ENCODE peak calls at places on chromosomes 5 and 9, in ten cellular contexts. One of them, this sample, is unnamed.

GRCh38 chr5:160649304-160649703 is 202.7 kb downstream of the ATP10B start:
- DNase-seq in lung: no peak
- DNase-seq in psoas muscle: no peak
- DNase-seq in thyroid gland: peak; percentile 26
- DNase-seq in IMR-90: no peak
- DNase-seq in mucosa of descending colon: no peak
- DNase-seq in CD8-positive, alpha-beta memory T cell: no peak
- DNase-seq in HCT116: no peak
- DNase-seq in right cardiac atrium: no peak
- DNase-seq in right atrium auricular region: no peak
- DNase-seq in this sample: no peak

GRCh38 chr9:135522931-135523330 is 1.7 kb downstream of the LCN1 start:
- DNase-seq in thyroid gland: no peak
- DNase-seq in right atrium auricular region: no peak
- DNase-seq in right cardiac atrium: no peak
- DNase-seq in CD8-positive, alpha-beta memory T cell: no peak
- DNase-seq in IMR-90: no peak
- DNase-seq in HCT116: no peak
- DNase-seq in psoas muscle: no peak
- DNase-seq in mucosa of descending colon: no peak
- DNase-seq in lung: no peak
- DNase-seq in this sample: no peak

GRCh38 chr5:180652771-180653170 is 3.4 kb upstream of the FLT4 start:
- DNase-seq in IMR-90: no peak
- DNase-seq in psoas muscle: no peak
- DNase-seq in HCT116: no peak
- DNase-seq in mucosa of descending colon: no peak
- DNase-seq in CD8-positive, alpha-beta memory T cell: no peak
- DNase-seq in right cardiac atrium: no peak
- DNase-seq in lung: no peak
- DNase-seq in right atrium auricular region: no peak
- DNase-seq in thyroid gland: no peak
- DNase-seq in this sample: no peak

GRCh38 chr5:22471154-22471553 is 382.0 kb downstream of the CDH12 start:
- DNase-seq in right cardiac atrium: no peak
- DNase-seq in thyroid gland: no peak
- DNase-seq in psoas muscle: no peak
- DNase-seq in HCT116: no peak
- DNase-seq in mucosa of descending colon: no peak
- DNase-seq in right atrium auricular region: no peak
- DNase-seq in IMR-90: no peak
- DNase-seq in lung: no peak
- DNase-seq in CD8-positive, alpha-beta memory T cell: no peak
- DNase-seq in this sample: no peak

GRCh38 chr5:118253401-118254061 is 734.8 kb downstream of the DTWD2 start:
- DNase-seq in HCT116: no peak
- DNase-seq in psoas muscle: no peak
- DNase-seq in lung: no peak
- DNase-seq in thyroid gland: no peak
- DNase-seq in mucosa of descending colon: no peak
- DNase-seq in CD8-positive, alpha-beta memory T cell: no peak
- DNase-seq in IMR-90: no peak
- DNase-seq in right atrium auricular region: no peak
- DNase-seq in right cardiac atrium: no peak
- DNase-seq in this sample: no peak

GRCh38 chr5:175617447-175617846 is 40.4 kb upstream of the HRH2 start:
- DNase-seq in mucosa of descending colon: no peak
- DNase-seq in IMR-90: no peak
- DNase-seq in HCT116: no peak
- DNase-seq in psoas muscle: no peak
- DNase-seq in CD8-positive, alpha-beta memory T cell: no peak
- DNase-seq in right cardiac atrium: no peak
- DNase-seq in right atrium auricular region: no peak
- DNase-seq in thyroid gland: no peak
- DNase-seq in lung: no peak
- DNase-seq in this sample: no peak

GRCh38 chr5:149616727-149617284 is 35.5 kb downstream of the ARHGEF37 start:
- DNase-seq in right cardiac atrium: no peak
- DNase-seq in psoas muscle: no peak
- DNase-seq in IMR-90: no peak
- DNase-seq in right atrium auricular region: no peak
- DNase-seq in mucosa of descending colon: no peak
- DNase-seq in CD8-positive, alpha-beta memory T cell: no peak
- DNase-seq in lung: no peak
- DNase-seq in HCT116: no peak
- DNase-seq in thyroid gland: no peak
- DNase-seq in this sample: no peak

GRCh38 chr9:38106488-38106887 is 37.5 kb upstream of the SHB start:
- DNase-seq in psoas muscle: no peak
- DNase-seq in thyroid gland: no peak
- DNase-seq in IMR-90: no peak
- DNase-seq in HCT116: no peak
- DNase-seq in CD8-positive, alpha-beta memory T cell: no peak
- DNase-seq in mucosa of descending colon: no peak
- DNase-seq in right cardiac atrium: no peak
- DNase-seq in right atrium auricular region: no peak
- DNase-seq in lung: no peak
- DNase-seq in this sample: no peak

GRCh38 chr5:3893975-3894374 is 298.3 kb downstream of the IRX1 start:
- DNase-seq in psoas muscle: no peak
- DNase-seq in lung: no peak
- DNase-seq in mucosa of descending colon: no peak
- DNase-seq in right cardiac atrium: no peak
- DNase-seq in IMR-90: no peak
- DNase-seq in thyroid gland: no peak
- DNase-seq in HCT116: no peak
- DNase-seq in CD8-positive, alpha-beta memory T cell: no peak
- DNase-seq in right atrium auricular region: no peak
- DNase-seq in this sample: no peak

DNA sequence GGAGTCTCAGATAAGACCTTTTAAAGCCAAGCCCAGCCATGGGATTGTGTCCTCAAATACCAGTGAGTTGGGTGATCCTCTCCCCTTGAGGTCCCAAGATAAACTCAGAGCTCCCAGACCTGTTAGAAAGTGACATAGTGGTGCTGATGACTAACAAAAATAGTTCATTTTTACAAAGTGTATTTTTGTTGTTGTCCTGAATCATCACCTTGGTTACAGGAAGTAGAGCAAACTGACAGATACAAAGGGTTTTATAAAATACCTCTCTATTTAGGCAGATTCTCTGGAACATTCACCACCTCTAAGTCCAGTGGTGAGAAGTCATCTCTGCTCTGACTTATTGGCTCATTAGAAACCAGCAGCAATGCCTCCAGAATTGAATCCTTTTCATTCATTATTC is 259.3 kb downstream of the CEMIP2 start:
- DNase-seq in IMR-90: no peak
- DNase-seq in right atrium auricular region: no peak
- DNase-seq in mucosa of descending colon: no peak
- DNase-seq in lung: no peak
- DNase-seq in psoas muscle: no peak
- DNase-seq in thyroid gland: no peak
- DNase-seq in HCT116: no peak
- DNase-seq in CD8-positive, alpha-beta memory T cell: no peak
- DNase-seq in right cardiac atrium: no peak
- DNase-seq in this sample: peak; percentile 1
- H3K4me1 ChIP-seq in IMR-90: no peaks in the 10 kb centered on the region
- H3K4me1 ChIP-seq in right atrium auricular region: no peaks in the 10 kb centered on the region
- H3K4me1 ChIP-seq in mucosa of descending colon: no peaks in the 10 kb centered on the region
- H3K4me1 ChIP-seq in lung: no peaks in the 10 kb centered on the region
- H3K4me1 ChIP-seq in psoas muscle: no peaks in the 10 kb centered on the region
- H3K4me1 ChIP-seq in thyroid gland: no peaks in the 10 kb centered on the region
- H3K4me1 ChIP-seq in HCT116: no peaks in the 10 kb centered on the region
- H3K4me1 ChIP-seq in CD8-positive, alpha-beta memory T cell: no peaks in the 10 kb centered on the region
- H3K4me1 ChIP-seq in right cardiac atrium: no peaks in the 10 kb centered on the region
- H3K4me1 ChIP-seq in this sample: no peaks in the 10 kb centered on the region

DNA sequence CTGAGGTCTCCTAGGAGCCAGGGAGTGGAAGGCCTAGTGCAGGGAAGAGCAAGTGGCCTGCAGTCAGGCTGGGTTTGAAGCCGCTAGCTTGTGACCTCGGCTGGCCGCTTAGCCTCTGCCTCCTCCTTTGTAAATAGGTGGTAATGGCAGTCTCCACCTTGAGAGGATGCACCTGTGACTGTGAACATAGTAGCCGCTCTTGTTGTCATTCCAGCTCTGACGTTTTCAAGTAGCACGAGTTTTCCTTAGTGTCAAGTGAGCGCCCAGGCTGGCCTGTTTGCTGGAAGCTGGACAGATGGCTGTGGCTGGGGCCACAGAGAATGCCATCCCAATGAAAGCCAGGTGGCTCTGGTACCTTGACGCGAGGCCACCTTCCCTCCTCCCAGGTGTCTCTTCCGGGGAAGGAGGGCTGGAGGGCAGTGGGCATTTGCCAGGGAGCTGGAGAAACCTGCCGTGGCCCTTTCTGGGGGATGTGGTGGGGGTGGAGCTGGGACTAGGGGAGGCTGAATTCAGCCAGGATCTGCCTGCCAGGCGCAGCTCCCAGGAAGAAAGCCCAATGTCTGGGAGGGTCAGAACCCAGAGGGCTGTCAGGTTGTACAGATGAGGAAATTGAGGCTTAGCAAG is 2.5 kb downstream of the ASS1 start:
- DNase-seq in thyroid gland: peak; percentile 61
- DNase-seq in CD8-positive, alpha-beta memory T cell: no peak
- DNase-seq in mucosa of descending colon: no peak
- DNase-seq in lung: no peak
- DNase-seq in IMR-90: no peak
- DNase-seq in psoas muscle: no peak
- DNase-seq in right atrium auricular region: no peak
- DNase-seq in right cardiac atrium: peak; percentile 46
- DNase-seq in HCT116: no peak
- DNase-seq in this sample: no peak
- H3K4me3 ChIP-seq in thyroid gland: no peak overlapping the region
- H3K4me3 ChIP-seq in CD8-positive, alpha-beta memory T cell: no peak overlapping the region
- H3K4me3 ChIP-seq in mucosa of descending colon: no peak overlapping the region
- H3K4me3 ChIP-seq in lung: no peak overlapping the region
- H3K4me3 ChIP-seq in IMR-90: no peak overlapping the region
- H3K4me3 ChIP-seq in psoas muscle: peak overlapping the region; percentile 83
- H3K4me3 ChIP-seq in right atrium auricular region: peak overlapping the region; percentile 68
- H3K4me3 ChIP-seq in right cardiac atrium: no peak overlapping the region
- H3K4me3 ChIP-seq in HCT116: no peak overlapping the region
- H3K4me3 ChIP-seq in this sample: no peak overlapping the region

GRCh38 chr5:143677403-143677802 is 134.6 kb upstream of the HMHB1 start:
- DNase-seq in CD8-positive, alpha-beta memory T cell: no peak
- DNase-seq in mucosa of descending colon: no peak
- DNase-seq in HCT116: no peak
- DNase-seq in right cardiac atrium: no peak
- DNase-seq in lung: no peak
- DNase-seq in psoas muscle: no peak
- DNase-seq in right atrium auricular region: no peak
- DNase-seq in thyroid gland: no peak
- DNase-seq in IMR-90: no peak
- DNase-seq in this sample: no peak
- H3K9me3 ChIP-seq in CD8-positive, alpha-beta memory T cell: no peaks in the 10 kb centered on the region
- H3K9me3 ChIP-seq in mucosa of descending colon: no peaks in the 10 kb centered on the region
- H3K9me3 ChIP-seq in HCT116: no peaks in the 10 kb centered on the region
- H3K9me3 ChIP-seq in right cardiac atrium: no peaks in the 10 kb centered on the region
- H3K9me3 ChIP-seq in lung: no peaks in the 10 kb centered on the region
- H3K9me3 ChIP-seq in psoas muscle: no peaks in the 10 kb centered on the region
- H3K9me3 ChIP-seq in right atrium auricular region: no peaks in the 10 kb centered on the region
- H3K9me3 ChIP-seq in thyroid gland: no peaks in the 10 kb centered on the region
- H3K9me3 ChIP-seq in IMR-90: no peaks in the 10 kb centered on the region
- H3K9me3 ChIP-seq in this sample: no peaks in the 10 kb centered on the region

GRCh38 chr5:7878381-7878873 is 9.5 kb downstream of the MTRR start:
- DNase-seq in right atrium auricular region: no peak
- DNase-seq in mucosa of descending colon: no peak
- DNase-seq in CD8-positive, alpha-beta memory T cell: no peak
- DNase-seq in lung: no peak
- DNase-seq in psoas muscle: no peak
- DNase-seq in thyroid gland: no peak
- DNase-seq in IMR-90: peak; percentile 76
- DNase-seq in right cardiac atrium: no peak
- DNase-seq in HCT116: no peak
- DNase-seq in this sample: no peak
- H3K4me1 ChIP-seq in right atrium auricular region: peaks cover 4% of the 10 kb centered on the region
- H3K4me1 ChIP-seq in mucosa of descending colon: peaks cover 11% of the 10 kb centered on the region
- H3K4me1 ChIP-seq in CD8-positive, alpha-beta memory T cell: peaks cover 9% of the 10 kb centered on the region
- H3K4me1 ChIP-seq in lung: peaks cover 13% of the 10 kb centered on the region
- H3K4me1 ChIP-seq in psoas muscle: no peaks in the 10 kb centered on the region
- H3K4me1 ChIP-seq in thyroid gland: peaks cover 19% of the 10 kb centered on the region
- H3K4me1 ChIP-seq in IMR-90: peaks cover 8% of the 10 kb centered on the region
- H3K4me1 ChIP-seq in right cardiac atrium: no peaks in the 10 kb centered on the region
- H3K4me1 ChIP-seq in HCT116: no peaks in the 10 kb centered on the region
- H3K4me1 ChIP-seq in this sample: peaks cover 44% of the 10 kb centered on the region

GRCh38 chr5:57412010-57412409 is 70.6 kb downstream of the ACTBL2 start:
- DNase-seq in mucosa of descending colon: no peak
- DNase-seq in right cardiac atrium: no peak
- DNase-seq in right atrium auricular region: no peak
- DNase-seq in CD8-positive, alpha-beta memory T cell: no peak
- DNase-seq in HCT116: no peak
- DNase-seq in psoas muscle: no peak
- DNase-seq in lung: no peak
- DNase-seq in IMR-90: peak; percentile 83
- DNase-seq in thyroid gland: no peak
- DNase-seq in this sample: no peak
- H3K4me3 ChIP-seq in mucosa of descending colon: no peak overlapping the region
- H3K4me3 ChIP-seq in right cardiac atrium: no peak overlapping the region
- H3K4me3 ChIP-seq in right atrium auricular region: no peak overlapping the region
- H3K4me3 ChIP-seq in CD8-positive, alpha-beta memory T cell: no peak overlapping the region
- H3K4me3 ChIP-seq in HCT116: no peak overlapping the region
- H3K4me3 ChIP-seq in psoas muscle: no peak overlapping the region
- H3K4me3 ChIP-seq in lung: no peak overlapping the region
- H3K4me3 ChIP-seq in IMR-90: no peak overlapping the region
- H3K4me3 ChIP-seq in thyroid gland: no peak overlapping the region
- H3K4me3 ChIP-seq in this sample: no peak overlapping the region

GRCh38 chr5:50343715-50344114 is 97.4 kb downstream of the EMB start:
- DNase-seq in IMR-90: no peak
- DNase-seq in CD8-positive, alpha-beta memory T cell: no peak
- DNase-seq in lung: no peak
- DNase-seq in psoas muscle: no peak
- DNase-seq in HCT116: no peak
- DNase-seq in right cardiac atrium: no peak
- DNase-seq in thyroid gland: no peak
- DNase-seq in right atrium auricular region: no peak
- DNase-seq in mucosa of descending colon: no peak
- DNase-seq in this sample: no peak
- H3K9me3 ChIP-seq in IMR-90: no peaks in the 10 kb centered on the region
- H3K9me3 ChIP-seq in CD8-positive, alpha-beta memory T cell: no peaks in the 10 kb centered on the region
- H3K9me3 ChIP-seq in lung: no peaks in the 10 kb centered on the region
- H3K9me3 ChIP-seq in psoas muscle: no peaks in the 10 kb centered on the region
- H3K9me3 ChIP-seq in HCT116: no peaks in the 10 kb centered on the region
- H3K9me3 ChIP-seq in right cardiac atrium: no peaks in the 10 kb centered on the region
- H3K9me3 ChIP-seq in thyroid gland: no peaks in the 10 kb centered on the region
- H3K9me3 ChIP-seq in right atrium auricular region: no peaks in the 10 kb centered on the region
- H3K9me3 ChIP-seq in mucosa of descending colon: peaks cover 3% of the 10 kb centered on the region
- H3K9me3 ChIP-seq in this sample: no peaks in the 10 kb centered on the region

This sample was measured in CD4-positive, alpha-beta memory T cell.